ENCODE peak calls at places on chromosomes 4 and X, in five cellular contexts. One of them, this sample, is unnamed.

GRCh38 chr4:183716302-183716701 is 57.2 kb downstream of the TRAPPC11 start:
- DNase-seq in hepatocyte: no peak
- DNase-seq in PC-3: peak; percentile 4
- DNase-seq in adrenal gland: no peak
- DNase-seq in HCT116: no peak
- DNase-seq in this sample: no peak

GRCh38 chr4:48375651-48376291 is 34.4 kb downstream of the SLAIN2 start:
- DNase-seq in hepatocyte: peak; percentile 36
- DNase-seq in PC-3: peak; percentile 91
- DNase-seq in adrenal gland: peak; percentile 55
- DNase-seq in HCT116: peak; percentile 1
- DNase-seq in this sample: no peak

GRCh38 chr4:85823295-85823694 is 348.3 kb downstream of the ARHGAP24 start:
- DNase-seq in hepatocyte: no peak
- DNase-seq in PC-3: peak; percentile 21
- DNase-seq in adrenal gland: no peak
- DNase-seq in HCT116: peak; percentile 27
- DNase-seq in this sample: no peak

GRCh38 chr4:74628808-74629616 is 165.3 kb downstream of the BTC start:
- DNase-seq in hepatocyte: peak; percentile 51
- DNase-seq in PC-3: peak; percentile 52
- DNase-seq in adrenal gland: no peak
- DNase-seq in HCT116: no peak
- DNase-seq in this sample: no peak

GRCh38 chr4:120202222-120202621 is 135.6 kb upstream of the MAD2L1 start:
- DNase-seq in hepatocyte: no peak
- DNase-seq in PC-3: no peak
- DNase-seq in adrenal gland: no peak
- DNase-seq in HCT116: no peak
- DNase-seq in this sample: no peak

GRCh38 chr4:6972911-6973310 is 63.3 kb downstream of the TBC1D14 start:
- DNase-seq in hepatocyte: peak; percentile 58
- DNase-seq in PC-3: no peak
- DNase-seq in adrenal gland: no peak
- DNase-seq in HCT116: no peak
- DNase-seq in this sample: no peak

GRCh38 chr4:55336138-55337034 is 9.7 kb upstream of the SRD5A3 start:
- DNase-seq in hepatocyte: no peak
- DNase-seq in PC-3: peak; percentile 57
- DNase-seq in adrenal gland: no peak
- DNase-seq in HCT116: no peak
- DNase-seq in this sample: no peak

GRCh38 chr4:185868983-185869938 is 57.3 kb upstream of the SORBS2 start:
- DNase-seq in hepatocyte: no peak
- DNase-seq in PC-3: peak; percentile 33
- DNase-seq in adrenal gland: no peak
- DNase-seq in HCT116: no peak
- DNase-seq in this sample: no peak

GRCh38 chr4:48780867-48781219 is 764 bp upstream of the FRYL start:
- DNase-seq in hepatocyte: peak; percentile 52
- DNase-seq in PC-3: no peak
- DNase-seq in adrenal gland: peak; percentile 55
- DNase-seq in HCT116: no peak
- DNase-seq in this sample: no peak

GRCh38 chrX:69016220-69016941 is 148.9 kb downstream of the PJA1 start:
- DNase-seq in hepatocyte: no peak
- DNase-seq in PC-3: no peak
- DNase-seq in adrenal gland: no peak
- DNase-seq in HCT116: no peak
- DNase-seq in this sample: no peak

GRCh38 chrX:151510203-151510602 is 53.3 kb upstream of the PASD1 start:
- DNase-seq in hepatocyte: no peak
- DNase-seq in PC-3: no peak
- DNase-seq in adrenal gland: no peak
- DNase-seq in HCT116: no peak
- DNase-seq in this sample: no peak

GRCh38 chrX:115679460-115679859 is 118.5 kb downstream of the PLS3 start:
- DNase-seq in hepatocyte: peak; percentile 25
- DNase-seq in PC-3: peak; percentile 56
- DNase-seq in adrenal gland: no peak
- DNase-seq in HCT116: peak; percentile 7
- DNase-seq in this sample: no peak

GRCh38 chr4:89248879-89249281 is 58.7 kb downstream of the GPRIN3 start:
- DNase-seq in hepatocyte: no peak
- DNase-seq in PC-3: no peak
- DNase-seq in adrenal gland: no peak
- DNase-seq in HCT116: no peak
- DNase-seq in this sample: no peak

GRCh38 chrX:1281511-1281910 is 12.9 kb downstream of the CSF2RA start:
- DNase-seq in hepatocyte: no peak
- DNase-seq in PC-3: peak; percentile 40
- DNase-seq in adrenal gland: no peak
- DNase-seq in HCT116: no peak
- DNase-seq in this sample: no peak

GRCh38 chrX:40105016-40105790 is 7.4 kb upstream of the BCOR start:
- DNase-seq in hepatocyte: peak; percentile 74
- DNase-seq in PC-3: no peak
- DNase-seq in adrenal gland: peak; percentile 50
- DNase-seq in HCT116: no peak
- DNase-seq in this sample: peak; percentile 61

GRCh38 chr4:24686866-24687672 is 102.7 kb upstream of the DHX15 start:
- DNase-seq in hepatocyte: peak; percentile 42
- DNase-seq in PC-3: peak; percentile 54
- DNase-seq in adrenal gland: peak; percentile 23
- DNase-seq in HCT116: peak; percentile 36
- DNase-seq in this sample: peak; percentile 53
- H3K4me1 ChIP-seq in hepatocyte: no peaks in the 10 kb centered on the region
- H3K4me1 ChIP-seq in PC-3: peaks cover 6% of the 10 kb centered on the region
- H3K4me1 ChIP-seq in adrenal gland: no peaks in the 10 kb centered on the region
- H3K4me1 ChIP-seq in HCT116: no peaks in the 10 kb centered on the region
- H3K4me1 ChIP-seq in this sample: no peaks in the 10 kb centered on the region

GRCh38 chr4:140153419-140153743 is 603 bp downstream of the MAML3 start:
- DNase-seq in hepatocyte: no peak
- DNase-seq in PC-3: no peak
- DNase-seq in adrenal gland: no peak
- DNase-seq in HCT116: no peak
- DNase-seq in this sample: no peak

GRCh38 chr4:140150886-140151699 is 2.9 kb downstream of the MAML3 start:
- DNase-seq in hepatocyte: peak; percentile 93
- DNase-seq in PC-3: peak; percentile 86
- DNase-seq in adrenal gland: peak; percentile 91
- DNase-seq in HCT116: peak; percentile 79
- DNase-seq in this sample: peak; percentile 90

GRCh38 chr4:140151700-140152014 is 2.3 kb downstream of the MAML3 start:
- DNase-seq in hepatocyte: peak; percentile 91
- DNase-seq in PC-3: peak; percentile 81
- DNase-seq in adrenal gland: peak; percentile 90
- DNase-seq in HCT116: peak; percentile 75
- DNase-seq in this sample: peak; percentile 87

GRCh38 chr4:140152760-140153418 is 1.1 kb downstream of the MAML3 start:
- DNase-seq in hepatocyte: peak; percentile 76
- DNase-seq in PC-3: peak; percentile 32
- DNase-seq in adrenal gland: peak; percentile 77
- DNase-seq in HCT116: no peak
- DNase-seq in this sample: peak; percentile 76

DNA sequence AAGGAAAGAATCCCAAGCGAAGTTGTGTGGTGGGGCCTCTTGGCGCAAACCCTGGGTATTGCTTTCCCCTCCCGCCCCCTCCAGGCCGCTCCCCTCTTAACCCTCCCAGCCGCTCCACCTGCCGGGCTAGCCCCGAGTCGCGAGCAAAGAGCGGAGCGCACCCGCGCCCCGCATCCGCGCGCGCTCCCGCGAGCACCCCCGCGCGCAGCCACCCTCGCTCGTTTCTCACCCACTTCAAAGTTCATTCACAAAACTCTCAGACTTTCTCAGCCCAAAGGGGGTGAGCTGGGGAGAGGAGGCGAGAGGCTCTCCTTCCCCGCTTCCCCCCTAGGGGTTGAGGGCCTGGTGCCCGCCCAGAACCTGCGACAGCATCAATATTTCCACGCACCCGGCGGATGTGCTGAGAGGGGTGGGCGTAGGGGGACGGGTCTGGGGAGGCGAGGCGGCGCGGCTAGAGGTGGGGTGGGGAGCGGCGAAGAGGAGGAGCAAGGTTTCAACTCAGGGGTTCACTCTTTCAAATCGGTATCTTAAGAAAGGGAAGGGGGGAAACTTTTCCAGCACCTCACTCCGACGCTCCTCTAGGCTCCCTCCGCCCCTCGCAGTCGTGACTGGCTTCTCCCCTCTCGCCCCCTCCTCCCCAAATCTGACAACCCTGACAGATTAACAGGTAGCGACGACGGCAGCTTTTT is 1.8 kb downstream of the MAML3 start:
- DNase-seq in hepatocyte: peak; percentile 91
- DNase-seq in PC-3: peak; percentile 57
- DNase-seq in adrenal gland: peak; percentile 71
- DNase-seq in HCT116: peak; percentile 46
- DNase-seq in this sample: peak; percentile 85
- TF ChIP-seq CTCF in hepatocyte: peak; percentile 29
- TF ChIP-seq CTCF in PC-3: peak; percentile 35
- TF ChIP-seq CTCF in adrenal gland: peak; percentile 35
- TF ChIP-seq CTCF in HCT116: no peak
- TF ChIP-seq CTCF in this sample: peak; percentile 27

DNA sequence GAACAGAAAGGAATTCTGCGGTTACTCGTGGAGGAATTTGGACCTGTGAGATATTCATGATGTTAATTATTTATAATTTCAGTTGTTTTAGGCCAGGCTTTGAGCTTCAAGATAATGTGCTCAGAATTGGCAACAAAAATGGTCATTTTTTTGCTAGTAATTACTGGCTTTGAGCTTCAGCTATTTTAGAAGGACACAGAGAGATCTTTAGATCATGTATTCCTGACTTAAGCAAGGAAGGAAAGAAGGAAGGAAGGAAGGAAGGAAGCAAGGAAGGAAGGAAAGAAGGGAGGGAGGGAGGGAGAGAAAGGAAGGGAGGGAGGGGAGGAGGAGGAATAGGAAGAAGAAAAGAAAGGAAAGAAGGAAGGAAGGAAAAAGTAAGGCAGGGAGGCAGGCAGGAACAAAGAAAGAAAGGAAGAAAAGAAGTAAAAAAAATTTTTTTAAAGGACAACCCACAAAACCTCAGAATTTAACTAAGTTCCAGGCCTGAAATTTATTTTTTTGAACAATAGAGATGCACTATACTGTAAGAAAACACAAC is 277.9 kb upstream of the KLF3 start:
- DNase-seq in hepatocyte: no peak
- DNase-seq in PC-3: no peak
- DNase-seq in adrenal gland: no peak
- DNase-seq in HCT116: no peak
- DNase-seq in this sample: no peak
- H3K4me1 ChIP-seq in hepatocyte: peaks cover 37% of the 10 kb centered on the region
- H3K4me1 ChIP-seq in PC-3: no peaks in the 10 kb centered on the region
- H3K4me1 ChIP-seq in adrenal gland: peaks cover 72% of the 10 kb centered on the region
- H3K4me1 ChIP-seq in HCT116: no peaks in the 10 kb centered on the region
- H3K4me1 ChIP-seq in this sample: peaks cover 41% of the 10 kb centered on the region

GRCh38 chrX:155242300-155242699 is 22.0 kb downstream of the RAB39B start:
- DNase-seq in hepatocyte: no peak
- DNase-seq in PC-3: no peak
- DNase-seq in adrenal gland: no peak
- DNase-seq in HCT116: no peak
- DNase-seq in this sample: no peak

GRCh38 chrX:155246748-155247147 is 17.5 kb downstream of the RAB39B start:
- DNase-seq in hepatocyte: no peak
- DNase-seq in PC-3: no peak
- DNase-seq in adrenal gland: no peak
- DNase-seq in HCT116: no peak
- DNase-seq in this sample: no peak

GRCh38 chrX:155251391-155251790 is 12.9 kb downstream of the RAB39B start:
- DNase-seq in hepatocyte: no peak
- DNase-seq in PC-3: no peak
- DNase-seq in adrenal gland: no peak
- DNase-seq in HCT116: no peak
- DNase-seq in this sample: no peak

DNA sequence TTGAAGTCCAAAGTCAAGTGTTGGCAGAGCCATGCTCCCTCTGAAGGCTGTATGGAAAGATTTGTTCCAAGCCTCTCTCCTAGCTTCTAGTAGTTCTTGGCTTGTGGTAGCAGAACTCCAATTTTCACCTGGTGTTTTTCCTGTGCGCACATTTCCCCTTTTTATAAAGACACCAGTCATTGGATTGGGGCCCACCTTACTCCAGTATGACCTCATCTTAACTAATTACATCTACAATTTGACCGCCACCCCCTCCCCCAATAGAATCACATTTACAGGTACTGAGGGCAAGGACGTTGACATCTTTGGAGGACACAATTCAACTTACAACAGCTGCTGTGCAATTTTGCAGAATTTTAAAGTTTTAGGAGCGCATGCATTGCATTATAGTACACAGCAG is 16.8 kb downstream of the RAB39B start:
- DNase-seq in hepatocyte: no peak
- DNase-seq in PC-3: no peak
- DNase-seq in adrenal gland: no peak
- DNase-seq in HCT116: no peak
- DNase-seq in this sample: no peak
- TF ChIP-seq CTCF in hepatocyte: no peak
- TF ChIP-seq CTCF in PC-3: no peak
- TF ChIP-seq CTCF in adrenal gland: no peak
- TF ChIP-seq CTCF in HCT116: no peak
- TF ChIP-seq CTCF in this sample: no peak

This sample was measured in lower lobe of right lung.